ENCODE peak calls at places on chromosomes 6 and 20, in six cellular contexts. D, X, R, G, F and I are unnamed samples.

GRCh38 chr6:84685983-84686584 is 78.3 kb downstream of the TBX18 start:
- DNase-seq in D (peak; percentile 16), X (peak; percentile 22), F (no peak), G (no peak), R (no peak), I (peak; percentile 51)

GRCh38 chr6:155126727-155127439 is 131.8 kb downstream of the TIAM2 start:
- DNase-seq in G (no peak), D (peak; percentile 80), F (no peak), X (peak; percentile 93), R (peak; percentile 53), I (peak; percentile 20)

GRCh38 chr6:5671162-5671561 is 335.6 kb downstream of the NRN1 start:
- DNase-seq in G (no peak), D (peak; percentile 71), X (no peak), F (no peak), R (peak; percentile 66), I (peak; percentile 45)

GRCh38 chr6:39484276-39484675 is 161.8 kb upstream of the KCNK16 start:
- DNase-seq in G (no peak), X (no peak), F (no peak), R (no peak), D (no peak), I (no peak)

GRCh38 chr6:17423018-17423417 is 29.6 kb downstream of the CAP2 start:
- DNase-seq in R (peak; percentile 40), F (no peak), D (no peak), X (no peak), G (no peak), I (no peak)

GRCh38 chr6:39357998-39358686 is 35.6 kb upstream of the KCNK16 start:
- DNase-seq in F (peak; percentile 48), D (peak; percentile 59), G (no peak), X (peak; percentile 62), R (peak; percentile 82), I (peak; percentile 23)

GRCh38 chr6:124964084-124964763 is 2.0 kb downstream of the RNF217 start:
- DNase-seq in D (peak; percentile 65), F (peak; percentile 84), X (no peak), R (peak; percentile 79), G (no peak), I (no peak)

GRCh38 chr20:36434383-36434782 is 106.9 kb upstream of the MYL9 start:
- DNase-seq in G (no peak), X (no peak), F (no peak), D (no peak), R (no peak), I (no peak)

GRCh38 chr6:159008656-159009288 is 8.8 kb upstream of the RSPH3 start:
- DNase-seq in D (peak; percentile 28), R (peak; percentile 54), F (no peak), G (no peak), X (no peak), I (peak; percentile 71)

GRCh38 chr20:59933296-59933848 is at the start of gene SYCP2:
- DNase-seq in D (no peak), G (peak; percentile 78), X (peak; percentile 13), R (peak; percentile 44), F (peak; percentile 86), I (peak; percentile 80)

GRCh38 chr6:122696079-122696478 is 83.4 kb upstream of the FABP7 start:
- DNase-seq in X (peak; percentile 56), G (no peak), R (peak; percentile 43), F (no peak), D (peak; percentile 94), I (no peak)

GRCh38 chr6:156976144-156977088 is 199.2 kb downstream of the ARID1B start:
- DNase-seq in F (no peak), D (no peak), X (no peak), G (no peak), R (no peak), I (peak; percentile 83)

GRCh38 chr20:58070664-58071499 is 157.6 kb downstream of the ANKRD60 start:
- DNase-seq in D (no peak), G (no peak), X (no peak), F (peak; percentile 54), R (no peak), I (no peak)

GRCh38 chr6:122307577-122307976 is 91.9 kb upstream of the HSF2 start:
- DNase-seq in D (no peak), F (no peak), G (no peak), R (no peak), X (no peak), I (no peak)

GRCh38 chr20:20491110-20491783 is 123.3 kb downstream of the INSM1 start:
- DNase-seq in D (peak; percentile 82), F (no peak), G (no peak), X (no peak), R (peak; percentile 18), I (no peak)

GRCh38 chr20:48986899-48987298 is 59.2 kb upstream of the CSE1L start:
- DNase-seq in R (no peak), F (no peak), D (no peak), G (no peak), X (no peak), I (no peak)

GRCh38 chr20:50724851-50725721 is 6.3 kb upstream of the PARD6B start:
- DNase-seq in G (peak; percentile 72), X (peak; percentile 98), F (peak; percentile 84), D (peak; percentile 96), R (peak; percentile 96), I (peak; percentile 22)

GRCh38 chr6:129353067-129353466 is 356.9 kb downstream of the ARHGAP18 start:
- DNase-seq in R (no peak), X (no peak), D (no peak), G (no peak), F (no peak), I (no peak)

GRCh38 chr20:50865591-50865990 is 65.6 kb downstream of the ADNP start:
- DNase-seq in X (no peak), G (no peak), F (no peak), R (no peak), D (no peak), I (no peak)

GRCh38 chr20:23870461-23870860 is 9.1 kb downstream of the CST5 start:
- DNase-seq in D (no peak), R (no peak), F (no peak), X (no peak), G (no peak), I (no peak)

GRCh38 chr20:10404023-10404628 is 29.9 kb downstream of the MKKS start:
- DNase-seq in F (no peak), G (no peak), R (no peak), X (no peak), D (no peak), I (no peak)

GRCh38 chr6:142489722-142490610 is 188.2 kb downstream of the ADGRG6 start:
- DNase-seq in X (no peak), D (no peak), R (no peak), G (no peak), F (no peak), I (no peak)

GRCh38 chr6:15464211-15464725 is 198.6 kb downstream of the DTNBP1 start:
- DNase-seq in D (no peak), G (no peak), F (no peak), R (no peak), X (no peak), I (peak; percentile 66)

GRCh38 chr6:154605207-154605877 is 94.9 kb upstream of the CNKSR3 start:
- DNase-seq in G (no peak), F (no peak), R (no peak), D (no peak), X (no peak), I (peak; percentile 74)

GRCh38 chr6:109308018-109308492 is 74.2 kb downstream of the CD164 start:
- DNase-seq in X (peak; percentile 51), R (peak; percentile 85), F (peak; percentile 91), G (no peak), D (peak; percentile 63), I (no peak)

GRCh38 chr6:150745896-150746295 is 119.6 kb upstream of the MTHFD1L start:
- DNase-seq in G (no peak), F (no peak), X (no peak), D (no peak), R (no peak), I (no peak)

GRCh38 chr20:49276201-49276894 is 1.5 kb downstream of the ZNFX1 start:
- DNase-seq in F (no peak), G (no peak), R (peak; percentile 66), D (peak; percentile 74), X (peak; percentile 36), I (peak; percentile 64)

GRCh38 chr20:2872304-2873009 is 824 bp upstream of the PTPRA start:
- DNase-seq in X (peak; percentile 49), D (peak; percentile 43), R (peak; percentile 54), F (peak; percentile 90), G (peak; percentile 88), I (peak; percentile 82)

GRCh38 chr6:32692019-32692418 is 25.6 kb upstream of the HLA-DQB1 start:
- DNase-seq in D (no peak), F (no peak), X (no peak), G (no peak), R (no peak), I (peak; percentile 80)
- TF ChIP-seq CTCF in D (no peak), F (no peak), X (peak; percentile 62), G (peak; percentile 53), R (peak; percentile 16), I (peak; percentile 69)

GRCh38 chr20:13432126-13432525 is 206.6 kb downstream of the TASP1 start:
- DNase-seq in F (no peak), G (no peak), D (no peak), R (no peak), X (no peak), I (no peak)
- H3K4me3 ChIP-seq in F (no peak overlapping the region), G (no peak overlapping the region), D (no peak overlapping the region), R (no peak overlapping the region), X (no peak overlapping the region), I (no peak overlapping the region)

DNA sequence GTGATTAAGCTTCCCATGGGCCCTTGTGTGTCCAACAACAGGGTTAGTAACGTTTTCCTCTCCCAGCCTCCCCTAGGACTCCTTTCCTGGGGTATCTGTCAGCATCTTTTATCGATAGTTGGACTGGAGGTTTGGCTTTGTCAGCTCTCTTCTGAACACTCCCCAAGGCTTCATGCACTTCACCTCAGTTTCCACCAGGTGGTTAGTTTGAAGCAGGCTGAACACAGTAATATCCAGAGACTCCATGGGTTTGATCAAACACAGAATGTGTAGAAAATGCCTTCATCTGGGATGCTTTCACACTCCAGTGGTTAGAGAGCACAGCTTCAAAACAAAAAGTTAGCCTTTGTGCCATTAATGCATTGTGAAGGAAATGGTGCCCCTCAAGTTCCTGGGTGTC is 139.1 kb downstream of the SLC24A3 start:
- DNase-seq in F (no peak), R (no peak), X (no peak), D (no peak), G (no peak), I (no peak)
- TF ChIP-seq CTCF in F (no peak), R (no peak), X (no peak), D (no peak), G (no peak), I (no peak)

DNA sequence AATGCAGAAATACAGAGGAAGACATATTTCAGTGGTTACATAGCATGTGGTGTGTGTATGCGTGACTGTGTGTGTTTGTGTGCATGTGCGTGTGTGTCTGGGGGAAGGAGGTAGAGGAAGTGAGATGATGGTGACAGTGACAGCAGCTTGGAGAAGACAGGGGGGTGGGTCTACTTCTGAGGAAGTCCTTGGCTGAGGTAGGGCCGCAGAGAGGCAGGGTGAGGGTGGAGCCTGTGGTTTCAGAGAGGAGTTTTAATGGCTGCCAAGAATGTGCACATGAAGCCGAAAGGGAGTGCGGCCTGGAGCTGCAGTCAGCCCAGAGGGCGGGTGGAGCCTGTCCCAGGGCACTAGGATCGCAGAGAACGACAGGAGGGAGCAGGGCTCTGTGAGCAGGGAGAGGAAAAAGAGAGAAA is 22.7 kb upstream of the RNF24 start:
- DNase-seq in D (peak; percentile 67), G (peak; percentile 88), X (peak; percentile 39), F (peak; percentile 94), R (peak; percentile 85), I (peak; percentile 91)
- H3K4me3 ChIP-seq in D (no peak overlapping the region), G (no peak overlapping the region), X (no peak overlapping the region), F (no peak overlapping the region), R (no peak overlapping the region), I (no peak overlapping the region)

GRCh38 chr6:10202581-10202980 is 212.3 kb downstream of the TFAP2A start:
- DNase-seq in G (no peak), D (no peak), X (no peak), R (no peak), F (no peak), I (no peak)
- TF ChIP-seq CTCF in G (no peak), D (no peak), X (no peak), R (no peak), F (no peak), I (no peak)